ENCODE peak calls at places on chromosomes 4 and X, in eight cellular contexts. L, G, I, E, U, J, A and F are unnamed samples.
A peak's percentile ranks its signal among the peaks of the same experiment; 100 is the strongest.

GRCh38 chr4:25088342-25088952 is 57.7 kb upstream of the LGI2 start:
- DNase-seq in L (no peak), G (peak; percentile 13), I (no peak), E (no peak), U (no peak), J (no peak), A (no peak), F (no peak)

GRCh38 chr4:81492596-81492995 is 20.9 kb upstream of the RASGEF1B start:
- DNase-seq in L (no peak), G (no peak), I (no peak), E (no peak), U (no peak), J (no peak), A (no peak), F (no peak)

GRCh38 chr4:10529256-10529890 is 72.1 kb upstream of the ZNF518B start:
- DNase-seq in L (no peak), G (no peak), I (no peak), E (no peak), U (peak; percentile 43), J (no peak), A (no peak), F (no peak)

GRCh38 chr4:173524218-173525117 is 5.6 kb downstream of the HAND2 start:
- DNase-seq in L (no peak), G (no peak), I (no peak), E (no peak), U (no peak), J (no peak), A (no peak), F (no peak)

GRCh38 chrX:26387906-26388305 is 171.9 kb downstream of the MAGEB5 start:
- DNase-seq in L (no peak), G (no peak), I (no peak), E (no peak), U (no peak), J (no peak), A (no peak), F (no peak)

GRCh38 chr4:119300072-119300387 is 21.9 kb downstream of the FABP2 start:
- DNase-seq in L (no peak), G (peak; percentile 59), I (peak; percentile 43), E (no peak), U (no peak), J (peak; percentile 55), A (peak; percentile 72), F (peak; percentile 21)

GRCh38 chr4:102477657-102478056 is 23.5 kb upstream of the NFKB1 start:
- DNase-seq in L (no peak), G (peak; percentile 52), I (no peak), E (no peak), U (no peak), J (no peak), A (no peak), F (no peak)

GRCh38 chrX:115021121-115021520 is 3.7 kb upstream of the IL13RA2 start:
- DNase-seq in L (no peak), G (peak; percentile 10), I (no peak), E (no peak), U (no peak), J (no peak), A (no peak), F (no peak)

GRCh38 chr4:142976482-142976881 is 130.4 kb upstream of the INPP4B start:
- DNase-seq in L (no peak), G (no peak), I (no peak), E (no peak), U (no peak), J (no peak), A (no peak), F (no peak)

GRCh38 chr4:3710451-3711182 is 55.6 kb upstream of the ADRA2C start:
- DNase-seq in L (peak; percentile 26), G (no peak), I (no peak), E (no peak), U (no peak), J (peak; percentile 36), A (peak; percentile 88), F (no peak)

GRCh38 chr4:74543247-74543670 is 98.3 kb downstream of the AREG start:
- DNase-seq in L (no peak), G (no peak), I (no peak), E (no peak), U (peak; percentile 81), J (no peak), A (no peak), F (no peak)

GRCh38 chr4:99998062-99998880 is 48.2 kb upstream of the H2AZ1 start:
- DNase-seq in L (no peak), G (peak; percentile 62), I (no peak), E (peak; percentile 34), U (peak; percentile 33), J (no peak), A (no peak), F (no peak)

GRCh38 chr4:165512464-165512863 is 133.7 kb downstream of the CPE start:
- DNase-seq in L (no peak), G (no peak), I (no peak), E (no peak), U (no peak), J (no peak), A (no peak), F (no peak)

GRCh38 chr4:102139132-102139573 is 206.1 kb downstream of the SLC39A8 start:
- DNase-seq in L (no peak), G (no peak), I (no peak), E (peak; percentile 1), U (no peak), J (peak; percentile 16), A (no peak), F (no peak)

GRCh38 chr4:3744901-3745300 is 21.3 kb upstream of the ADRA2C start:
- DNase-seq in L (no peak), G (no peak), I (no peak), E (no peak), U (no peak), J (no peak), A (no peak), F (no peak)

GRCh38 chrX:107298276-107298675 is 91.9 kb downstream of the DNAAF6 start:
- DNase-seq in L (no peak), G (no peak), I (no peak), E (no peak), U (no peak), J (no peak), A (no peak), F (no peak)

GRCh38 chr4:35102111-35102510 is 1142.2 kb downstream of the ARAP2 start:
- DNase-seq in L (no peak), G (no peak), I (no peak), E (no peak), U (no peak), J (no peak), A (no peak), F (no peak)

GRCh38 chrX:19372170-19373033 is 28.7 kb downstream of the PDHA1 start:
- DNase-seq in L (peak; percentile 66), G (peak; percentile 59), I (peak; percentile 52), E (peak; percentile 61), U (peak; percentile 32), J (peak; percentile 52), A (peak; percentile 77), F (peak; percentile 27)

GRCh38 chrX:107135076-107135964 is 16.7 kb upstream of the RBM41 start:
- DNase-seq in L (no peak), G (peak; percentile 54), I (no peak), E (peak; percentile 89), U (peak; percentile 43), J (no peak), A (no peak), F (no peak)

GRCh38 chrX:71617742-71618141 is 569 bp downstream of the CXCR3 start:
- DNase-seq in L (no peak), G (no peak), I (no peak), E (no peak), U (peak; percentile 49), J (no peak), A (no peak), F (no peak)

GRCh38 chrX:71616672-71617529 is 1.4 kb downstream of the CXCR3 start:
- DNase-seq in L (peak; percentile 71), G (no peak), I (no peak), E (no peak), U (peak; percentile 89), J (no peak), A (no peak), F (no peak)

GRCh38 chrX:71618787-71619186 is 476 bp upstream of the CXCR3 start:
- DNase-seq in L (no peak), G (no peak), I (no peak), E (no peak), U (no peak), J (no peak), A (no peak), F (no peak)

GRCh38 chrX:71618303-71618721 is at the start of gene CXCR3:
- DNase-seq in L (peak; percentile 84), G (no peak), I (no peak), E (no peak), U (no peak), J (no peak), A (no peak), F (peak; percentile 59)

DNA sequence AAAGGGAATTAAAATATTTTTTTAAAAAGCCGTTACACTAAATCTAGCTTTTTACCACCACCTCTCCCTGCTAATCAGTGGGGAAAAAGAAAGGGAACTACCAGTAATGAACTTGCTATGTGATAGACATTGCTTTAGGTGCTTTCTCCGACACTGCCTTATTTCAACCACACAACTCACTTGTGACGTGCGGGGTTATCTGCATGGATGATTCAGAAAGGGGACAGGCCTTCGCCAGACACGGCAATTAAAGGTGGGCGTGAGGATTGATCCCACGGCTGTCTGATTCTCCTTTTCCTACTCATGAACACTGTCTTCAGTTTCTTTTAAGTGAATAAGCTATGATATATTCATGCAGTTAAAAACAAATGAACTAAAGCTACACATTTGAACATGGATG is 882 bp upstream of the CXCR3 start:
- DNase-seq in L (peak; percentile 85), G (no peak), I (no peak), E (no peak), U (no peak), J (no peak), A (no peak), F (peak; percentile 60)
- H3K4me1 ChIP-seq in L (peaks cover 55% of the 10 kb centered on the region), G (no peaks in the 10 kb centered on the region), I (peaks cover 15% of the 10 kb centered on the region), E (no peaks in the 10 kb centered on the region), U (peaks cover 10% of the 10 kb centered on the region), J (no peaks in the 10 kb centered on the region), A (peaks cover 10% of the 10 kb centered on the region), F (peaks cover 54% of the 10 kb centered on the region)

DNA sequence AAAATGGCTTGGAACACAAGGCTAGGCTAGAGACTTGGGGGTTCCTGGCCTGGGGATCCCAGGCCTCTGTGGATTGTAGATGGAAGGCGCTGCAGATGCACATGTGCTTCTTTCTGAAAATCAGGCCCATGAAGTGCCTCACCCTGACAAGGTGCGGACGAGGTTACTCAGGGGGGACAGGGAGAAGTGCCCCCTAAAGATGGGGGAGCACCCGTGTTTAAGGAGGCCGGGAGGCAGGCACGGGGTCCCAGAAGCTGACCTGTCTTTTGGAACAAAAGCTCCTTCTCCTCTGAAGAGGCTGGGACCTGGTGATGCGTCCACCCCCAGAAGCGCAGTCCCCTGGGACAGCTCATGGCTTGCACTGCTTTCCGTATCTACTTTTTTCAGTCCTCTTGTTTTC is 2.4 kb downstream of the PDZD4 start:
- DNase-seq in L (no peak), G (no peak), I (peak; percentile 5), E (no peak), U (no peak), J (no peak), A (no peak), F (no peak)
- H3K4me3 ChIP-seq in L (no peak overlapping the region), G (no peak overlapping the region), I (no peak overlapping the region), E (no peak overlapping the region), U (no peak overlapping the region), J (no peak overlapping the region), A (no peak overlapping the region), F (no peak overlapping the region)

GRCh38 chr4:182897601-182898478 is 19.3 kb downstream of the DCTD start:
- DNase-seq in L (no peak), G (no peak), I (no peak), E (no peak), U (peak; percentile 9), J (no peak), A (no peak), F (no peak)
- H3K27ac ChIP-seq in L (no peak overlapping the region), G (no peak overlapping the region), I (no peak overlapping the region), E (no peak overlapping the region), U (no peak overlapping the region), J (no peak overlapping the region), A (no peak overlapping the region), F (no peak overlapping the region)

GRCh38 chrX:69104756-69105434 is 60.4 kb downstream of the PJA1 start:
- DNase-seq in L (no peak), G (no peak), I (no peak), E (no peak), U (no peak), J (no peak), A (no peak), F (no peak)
- H3K4me1 ChIP-seq in L (no peaks in the 10 kb centered on the region), G (peaks cover 2% of the 10 kb centered on the region), I (peaks cover 5% of the 10 kb centered on the region), E (peaks cover 17% of the 10 kb centered on the region), U (no peaks in the 10 kb centered on the region), J (peaks cover 8% of the 10 kb centered on the region), A (no peaks in the 10 kb centered on the region), F (no peaks in the 10 kb centered on the region)